ENCODE peak calls at places on chromosomes 16 and 17, in six cellular contexts. V is HCT116; O is GM12864; J is tibial artery; H is CD8-positive, alpha-beta T cell; E is type B pancreatic cell. M is an unnamed sample.

GRCh38 chr16:56549744-56550385 is 15.0 kb upstream of the MT4 start:
- DNase-seq in V (no peak), O (no peak), J (no peak), H (no peak), E (no peak), M (no peak)

GRCh38 chr17:27989046-27989445 is 53.4 kb upstream of the NLK start:
- DNase-seq in V (no peak), O (no peak), J (no peak), H (no peak), E (no peak), M (no peak)

GRCh38 chr17:81519284-81520020 is 6.9 kb upstream of the ACTG1 start:
- DNase-seq in V (peak), O (no peak), J (peak), H (peak), E (no peak), M (no peak)

GRCh38 chr16:24986512-24987303 is 28.5 kb downstream of the ARHGAP17 start:
- DNase-seq in V (no peak), O (no peak), J (no peak), H (no peak), E (no peak), M (no peak)

GRCh38 chr16:84758627-84759026 is 58.8 kb downstream of the USP10 start:
- DNase-seq in V (no peak), O (no peak), J (no peak), H (no peak), E (no peak), M (no peak)

GRCh38 chr16:85974428-85975375 is 75.7 kb downstream of the IRF8 start:
- DNase-seq in V (no peak), O (no peak), J (no peak), H (no peak), E (no peak), M (no peak)

GRCh38 chr17:6637458-6637840 is 3.1 kb downstream of the KIAA0753 start:
- DNase-seq in V (no peak), O (no peak), J (peak), H (no peak), E (no peak), M (no peak)

GRCh38 chr17:17783121-17783824 is 53.5 kb downstream of the SREBF1 start:
- DNase-seq in V (no peak), O (peak), J (peak), H (peak), E (peak), M (no peak)

GRCh38 chr16:19559242-19559910 is 3.9 kb downstream of the VPS35L start:
- DNase-seq in V (peak), O (no peak), J (no peak), H (no peak), E (no peak), M (no peak)

DNA sequence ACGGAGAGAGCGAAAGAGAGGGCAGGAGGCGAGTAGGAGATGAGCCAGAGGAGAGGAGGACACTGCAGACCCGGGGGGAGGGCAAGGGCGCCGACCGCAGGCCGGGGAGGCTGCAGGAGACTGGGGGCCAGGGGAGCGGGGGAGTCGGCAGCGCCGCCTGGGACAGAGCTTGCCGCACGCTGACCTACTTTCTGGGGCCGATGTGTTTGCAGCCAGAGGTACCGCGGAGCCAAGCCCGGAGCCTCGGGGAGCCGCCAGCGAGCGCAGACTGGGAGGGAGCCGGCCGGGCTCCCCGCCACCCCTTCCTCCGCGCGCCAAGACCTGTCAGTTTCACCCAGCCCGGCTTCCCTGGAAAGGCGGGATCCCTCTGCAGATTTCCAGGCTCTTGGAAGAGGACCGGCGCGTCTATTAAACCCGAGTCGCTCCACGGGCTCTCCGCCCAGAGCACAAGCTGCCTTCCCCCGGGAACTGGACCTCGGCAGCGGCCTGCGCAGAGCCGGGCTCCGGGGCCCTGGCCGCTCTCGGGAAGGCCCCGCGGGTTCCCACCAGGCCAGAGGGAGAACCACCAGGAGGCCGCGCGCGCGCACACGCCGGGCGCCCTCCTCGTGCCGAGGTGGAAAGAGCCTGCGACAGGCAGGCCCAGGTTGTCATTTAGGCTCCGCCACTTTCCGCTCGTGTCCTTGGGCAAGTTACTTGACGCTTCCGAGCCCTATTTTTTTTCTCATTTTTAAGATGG is 74.5 kb downstream of the CMC2 start:
- DNase-seq in V (no peak), O (no peak), J (peak), H (no peak), E (peak), M (no peak)
- TF ChIP-seq CTCF in V (no peak), O (no peak), J (no peak), H (no peak), E (no peak), M (no peak)

GRCh38 chr17:73929860-73930430 is 273.5 kb upstream of the RPL38 start:
- DNase-seq in V (no peak), O (no peak), J (no peak), H (no peak), E (no peak), M (no peak)
- TF ChIP-seq CTCF in V (peak), O (no peak), J (no peak), H (no peak), E (peak), M (no peak)

GRCh38 chr17:42112552-42113176 is at the start of gene DHX58:
- DNase-seq in V (no peak), O (peak), J (peak), H (peak), E (no peak), M (no peak)
- TF ChIP-seq CTCF in V (no peak), O (no peak), J (no peak), H (no peak), E (no peak), M (no peak)

GRCh38 chr17:8038954-8039610 is at the start of gene ALOX15B:
- DNase-seq in V (no peak), O (no peak), J (peak), H (no peak), E (no peak), M (no peak)

GRCh38 chr17:8039611-8040168 is 831 bp downstream of the ALOX15B start:
- DNase-seq in V (no peak), O (no peak), J (peak), H (no peak), E (no peak), M (no peak)

GRCh38 chr17:8041980-8042379 is 3.1 kb downstream of the ALOX15B start:
- DNase-seq in V (no peak), O (no peak), J (peak), H (no peak), E (no peak), M (no peak)

GRCh38 chr17:8044819-8045810 is 6.3 kb downstream of the ALOX15B start:
- DNase-seq in V (no peak), O (no peak), J (peak), H (no peak), E (no peak), M (no peak)

DNA sequence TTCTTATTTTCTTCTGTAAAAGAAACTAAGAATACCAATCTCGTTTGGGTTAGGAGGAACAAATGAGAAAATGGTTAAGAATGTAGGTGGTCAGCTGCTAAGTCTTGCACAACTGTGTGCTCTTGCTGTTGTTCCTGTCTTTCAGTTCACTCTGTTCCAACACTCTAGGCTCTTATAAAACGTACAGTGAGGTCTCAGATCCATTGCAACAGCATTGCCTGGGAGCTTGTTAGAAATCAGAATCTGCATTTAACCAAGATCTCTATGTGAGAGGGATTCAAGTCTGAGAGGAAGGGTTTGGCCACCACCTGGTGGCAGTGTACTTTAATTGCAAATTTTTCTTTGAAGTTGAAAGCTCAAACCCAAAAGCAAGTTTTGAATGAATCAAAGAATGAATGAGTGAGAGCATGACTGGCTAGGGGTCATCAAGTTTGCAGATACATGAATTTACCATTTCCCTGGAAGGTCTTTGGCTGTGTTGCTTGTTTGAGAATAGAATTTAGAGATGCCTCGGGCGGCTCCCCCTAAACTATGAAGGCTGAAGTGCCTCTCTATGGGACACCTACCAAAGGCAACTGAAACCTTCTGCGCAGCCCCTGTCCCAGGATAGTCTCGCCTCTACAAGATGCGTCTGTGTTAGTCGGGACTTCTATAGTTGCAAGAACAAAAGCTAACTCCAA is 2.5 kb downstream of the ALOX15B start:
- DNase-seq in V (peak), O (peak), J (peak), H (peak), E (no peak), M (no peak)
- TF ChIP-seq CTCF in V (peak), O (peak), J (peak), H (peak), E (peak), M (peak)

GRCh38 chr16:87420401-87421368 is 28.5 kb downstream of the MAP1LC3B start:
- DNase-seq in V (no peak), O (no peak), J (no peak), H (no peak), E (no peak), M (no peak)
- TF ChIP-seq CTCF in V (peak), O (peak), J (no peak), H (no peak), E (no peak), M (no peak)

GRCh38 chr16:8855051-8855786 is 13.6 kb downstream of the CARHSP1 start:
- DNase-seq in V (no peak), O (no peak), J (no peak), H (no peak), E (no peak), M (no peak)
- TF ChIP-seq CTCF in V (peak), O (peak), J (no peak), H (no peak), E (peak), M (no peak)

M was measured in esophagus squamous epithelium.